ENCODE peak calls at places on chromosomes 12 and 14, in six cellular contexts. A is SK-N-SH, P is K562, H is GM23338, C is HCT116, Z is GM12878. Q is an unnamed sample.

GRCh38 chr12:88401153-88401552 is 179.1 kb downstream of the KITLG start:
- DNase-seq in A (no peak), P (no peak), H (no peak), C (no peak), Z (no peak), Q (no peak)

GRCh38 chr12:57173089-57173488 is 25.7 kb upstream of the LRP1-AS start:
- DNase-seq in A (peak; percentile 84), P (peak; percentile 75), H (peak; percentile 84), C (no peak), Z (no peak), Q (no peak)

GRCh38 chr12:104886418-104887401 is 71.4 kb downstream of the SLC41A2 start:
- DNase-seq in A (no peak), P (no peak), H (no peak), C (peak; percentile 15), Z (no peak), Q (no peak)

GRCh38 chr14:50668008-50668851 is at the start of gene SAV1:
- DNase-seq in A (peak; percentile 89), P (peak; percentile 67), H (peak; percentile 93), C (peak; percentile 52), Z (no peak), Q (peak; percentile 25)

GRCh38 chr12:94873368-94874085 is 130.0 kb downstream of the NDUFA12 start:
- DNase-seq in A (peak; percentile 89), P (peak; percentile 31), H (peak; percentile 73), C (no peak), Z (no peak), Q (no peak)

GRCh38 chr14:72708708-72709475 is 185.0 kb downstream of the DPF3 start:
- DNase-seq in A (no peak), P (no peak), H (peak; percentile 46), C (peak; percentile 69), Z (no peak), Q (no peak)

GRCh38 chr12:12505544-12506501 is 56.8 kb downstream of the DUSP16 start:
- DNase-seq in A (peak; percentile 77), P (peak; percentile 25), H (no peak), C (no peak), Z (peak; percentile 94), Q (no peak)

GRCh38 chr12:27709212-27709931 is 1.3 kb upstream of the MRPS35 start:
- DNase-seq in A (no peak), P (no peak), H (no peak), C (no peak), Z (no peak), Q (no peak)

GRCh38 chr12:101862245-101862644 is 15.1 kb upstream of the DRAM1 start:
- DNase-seq in A (no peak), P (no peak), H (no peak), C (no peak), Z (no peak), Q (no peak)

GRCh38 chr14:32761381-32761968 is 177.2 kb upstream of the NPAS3 start:
- DNase-seq in A (no peak), P (no peak), H (no peak), C (no peak), Z (no peak), Q (no peak)

GRCh38 chr12:65825573-65826512 is 1.6 kb downstream of the HMGA2 start:
- DNase-seq in A (peak; percentile 41), P (no peak), H (peak; percentile 82), C (no peak), Z (no peak), Q (no peak)

GRCh38 chr14:61178226-61179060 is 102.7 kb downstream of the TMEM30B start:
- DNase-seq in A (no peak), P (no peak), H (no peak), C (peak; percentile 83), Z (no peak), Q (peak; percentile 72)

GRCh38 chr12:4302881-4303280 is 18.1 kb upstream of the TIGAR start:
- DNase-seq in A (no peak), P (no peak), H (no peak), C (no peak), Z (no peak), Q (no peak)

GRCh38 chr14:106657460-106657859 is 1131.1 kb downstream of the TMEM121 start:
- DNase-seq in A (peak; percentile 17), P (no peak), H (no peak), C (no peak), Z (no peak), Q (no peak)

DNA sequence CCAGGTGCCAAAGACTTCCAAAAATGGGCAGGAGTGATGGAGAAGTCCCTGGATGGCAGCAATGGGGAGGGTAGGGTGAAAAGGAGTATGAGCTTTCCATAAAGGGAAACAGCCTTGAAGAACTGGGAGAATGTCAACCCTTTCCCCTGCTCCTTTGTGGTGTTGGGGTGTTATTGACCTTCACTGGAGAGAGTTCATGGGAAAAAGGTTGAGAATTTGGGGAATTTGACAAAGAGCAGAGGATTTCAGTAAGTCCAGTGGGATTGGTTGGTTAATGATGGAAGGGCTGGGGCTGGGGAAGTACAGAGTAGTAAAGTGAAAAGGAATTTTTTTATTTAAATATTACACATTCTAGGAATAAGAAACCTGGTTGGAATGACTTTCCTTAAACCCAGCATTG is 116.6 kb downstream of the ERC1 start:
- DNase-seq in A (no peak), P (no peak), H (peak; percentile 21), C (no peak), Z (no peak), Q (no peak)
- H3K27me3 ChIP-seq in A (no peaks in the 10 kb centered on the region), P (no peaks in the 10 kb centered on the region), H (no peaks in the 10 kb centered on the region), C (no peaks in the 10 kb centered on the region), Z (no peaks in the 10 kb centered on the region), Q (no peaks in the 10 kb centered on the region)

DNA sequence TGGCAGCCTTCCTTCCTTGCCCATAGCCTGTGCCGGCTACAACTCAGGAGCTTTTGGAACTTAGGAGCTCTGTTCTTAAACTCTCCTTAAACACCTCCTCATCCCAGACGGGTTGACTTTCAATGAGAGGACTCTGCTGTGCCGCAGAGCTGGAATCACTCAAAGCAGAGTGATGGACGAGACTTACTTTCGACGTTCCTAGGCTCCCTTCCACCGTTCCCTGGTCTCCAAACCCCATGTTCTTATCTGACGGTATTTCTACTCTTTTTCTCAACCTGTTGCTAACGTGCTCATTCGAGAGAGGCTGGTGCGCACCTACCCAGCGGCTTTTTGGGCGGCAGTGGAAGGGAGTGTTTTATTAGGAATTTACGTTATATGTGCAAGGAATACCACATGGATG is 232.7 kb downstream of the CACNA1C start:
- DNase-seq in A (no peak), P (no peak), H (no peak), C (no peak), Z (no peak), Q (no peak)
- H3K4me1 ChIP-seq in A (peaks cover 82% of the 10 kb centered on the region), P (no peaks in the 10 kb centered on the region), H (peaks cover 19% of the 10 kb centered on the region), C (no peaks in the 10 kb centered on the region), Z (no peaks in the 10 kb centered on the region), Q (no peaks in the 10 kb centered on the region)

GRCh38 chr12:91319071-91319760 is 136.6 kb upstream of the DCN start:
- DNase-seq in A (no peak), P (no peak), H (no peak), C (no peak), Z (no peak), Q (no peak)
- TF ChIP-seq REST in A (no peak), P (no peak), H (no peak), C (no peak), Z (no peak), Q (no peak)

GRCh38 chr14:99268776-99269510 is 3.1 kb downstream of the BCL11B start:
- DNase-seq in A (no peak), P (no peak), H (peak; percentile 42), C (no peak), Z (no peak), Q (no peak)

GRCh38 chr14:99266181-99267178 is 5.5 kb downstream of the BCL11B start:
- DNase-seq in A (peak; percentile 82), P (peak; percentile 75), H (peak; percentile 88), C (peak; percentile 45), Z (no peak), Q (no peak)

GRCh38 chr14:99265571-99265970 is 6.4 kb downstream of the BCL11B start:
- DNase-seq in A (no peak), P (no peak), H (no peak), C (no peak), Z (no peak), Q (no peak)

GRCh38 chr14:99270491-99271287 is 1.3 kb downstream of the BCL11B start:
- DNase-seq in A (peak; percentile 54), P (no peak), H (peak; percentile 85), C (no peak), Z (no peak), Q (no peak)

DNA sequence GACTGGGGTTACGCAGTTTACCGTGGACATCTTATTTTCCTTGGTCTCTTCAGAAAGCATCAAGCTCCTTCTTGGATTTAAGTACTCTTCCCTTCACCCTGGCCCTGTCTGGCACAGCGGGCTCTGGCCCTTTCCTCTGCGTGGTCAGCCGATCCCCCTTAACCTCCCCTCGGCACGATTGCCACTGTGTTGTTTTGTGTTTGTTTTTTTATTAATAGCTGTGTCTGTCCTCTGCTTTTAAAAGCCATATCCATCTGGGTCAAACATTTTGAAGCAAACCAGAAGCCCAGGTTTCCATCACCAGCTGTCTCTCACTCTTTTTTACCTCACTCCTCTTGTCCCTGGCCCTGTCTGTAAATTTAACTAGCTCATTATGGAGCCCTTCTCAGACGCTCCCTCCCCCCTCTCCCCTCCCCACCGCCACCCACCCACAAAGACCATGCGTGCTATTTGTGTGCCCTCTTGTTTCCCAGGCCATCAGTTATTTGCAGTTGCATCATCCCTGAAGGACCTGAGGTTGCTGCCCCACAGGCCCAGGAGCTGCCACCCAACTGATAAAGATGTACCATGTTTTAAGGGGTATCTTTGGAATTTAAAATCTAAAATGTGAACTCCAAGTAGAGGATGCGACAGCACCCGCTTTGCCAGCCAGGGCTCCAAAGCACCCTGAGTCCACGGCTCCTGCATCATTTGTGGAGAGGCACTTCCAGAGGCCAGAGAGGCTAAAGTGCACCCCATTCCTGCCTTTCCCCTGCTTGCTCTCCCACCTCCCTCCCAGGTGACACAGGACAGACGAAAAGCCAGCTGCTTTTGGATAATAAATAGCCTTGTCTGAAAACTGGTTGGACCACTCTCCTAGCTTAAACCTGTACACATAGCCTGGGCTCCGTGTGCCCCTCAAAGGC is 3.9 kb downstream of the BCL11B start:
- DNase-seq in A (no peak), P (no peak), H (no peak), C (no peak), Z (no peak), Q (no peak)
- H3K27me3 ChIP-seq in A (peaks cover 76% of the 10 kb centered on the region), P (peaks cover 9% of the 10 kb centered on the region), H (peaks cover 4% of the 10 kb centered on the region), C (peaks cover 2% of the 10 kb centered on the region), Z (peaks cover 19% of the 10 kb centered on the region), Q (peaks cover 13% of the 10 kb centered on the region)

GRCh38 chr12:32051511-32052299 is 54.9 kb upstream of the BICD1 start:
- DNase-seq in A (no peak), P (no peak), H (no peak), C (peak; percentile 48), Z (no peak), Q (peak; percentile 80)

GRCh38 chr12:32052300-32052691 is 54.4 kb upstream of the BICD1 start:
- DNase-seq in A (no peak), P (no peak), H (no peak), C (no peak), Z (no peak), Q (no peak)

GRCh38 chr12:32048791-32049190 is 57.9 kb upstream of the BICD1 start:
- DNase-seq in A (no peak), P (no peak), H (no peak), C (no peak), Z (no peak), Q (no peak)

GRCh38 chr12:32047846-32048245 is 58.8 kb upstream of the BICD1 start:
- DNase-seq in A (no peak), P (peak; percentile 84), H (no peak), C (no peak), Z (no peak), Q (no peak)

GRCh38 chr12:32049956-32050355 is 56.7 kb upstream of the BICD1 start:
- DNase-seq in A (no peak), P (no peak), H (no peak), C (no peak), Z (no peak), Q (no peak)
- H3K4me1 ChIP-seq in A (no peaks in the 10 kb centered on the region), P (peaks cover 18% of the 10 kb centered on the region), H (no peaks in the 10 kb centered on the region), C (no peaks in the 10 kb centered on the region), Z (no peaks in the 10 kb centered on the region), Q (peaks cover 6% of the 10 kb centered on the region)

Q was measured in Panc1.